ENCODE peak calls at places on chromosomes 11 and 22, in four cellular contexts. One of them, this sample, is unnamed.

GRCh38 chr11:20031155-20032001 is 128.9 kb downstream of the DBX1 start:
- DNase-seq in HepG2: peak
- DNase-seq in H1: no peak
- DNase-seq in SK-N-SH: no peak
- DNase-seq in this sample: no peak

GRCh38 chr11:22792497-22792896 is 37.1 kb downstream of the SVIP start:
- DNase-seq in HepG2: peak
- DNase-seq in H1: no peak
- DNase-seq in SK-N-SH: no peak
- DNase-seq in this sample: no peak

GRCh38 chr11:106585061-106585460 is 433.2 kb downstream of the GUCY1A2 start:
- DNase-seq in HepG2: peak
- DNase-seq in H1: no peak
- DNase-seq in SK-N-SH: peak
- DNase-seq in this sample: no peak

GRCh38 chr11:41996558-41996957 is 537.1 kb upstream of the LRRC4C start:
- DNase-seq in HepG2: no peak
- DNase-seq in H1: no peak
- DNase-seq in SK-N-SH: no peak
- DNase-seq in this sample: no peak

GRCh38 chr11:32905028-32905667 is 12.5 kb downstream of the QSER1 start:
- DNase-seq in HepG2: no peak
- DNase-seq in H1: no peak
- DNase-seq in SK-N-SH: no peak
- DNase-seq in this sample: no peak

GRCh38 chr22:45603631-45604030 is 68.0 kb upstream of the ATXN10 start:
- DNase-seq in HepG2: no peak
- DNase-seq in H1: no peak
- DNase-seq in SK-N-SH: no peak
- DNase-seq in this sample: no peak

GRCh38 chr11:128133501-128133900 is 453.9 kb downstream of the ETS1 start:
- DNase-seq in HepG2: no peak
- DNase-seq in H1: no peak
- DNase-seq in SK-N-SH: no peak
- DNase-seq in this sample: no peak

GRCh38 chr11:103602846-103603245 is 433.6 kb upstream of the DDI1 start:
- DNase-seq in HepG2: no peak
- DNase-seq in H1: no peak
- DNase-seq in SK-N-SH: no peak
- DNase-seq in this sample: no peak

GRCh38 chr11:33552756-33553155 is 147.9 kb downstream of the C11orf91 start:
- DNase-seq in HepG2: no peak
- DNase-seq in H1: no peak
- DNase-seq in SK-N-SH: no peak
- DNase-seq in this sample: no peak

GRCh38 chr22:17576475-17576874 is 13.2 kb downstream of the SLC25A18 start:
- DNase-seq in HepG2: no peak
- DNase-seq in H1: no peak
- DNase-seq in SK-N-SH: no peak
- DNase-seq in this sample: no peak

GRCh38 chr11:1111545-1112212 is 37.0 kb downstream of the MUC2 start:
- DNase-seq in HepG2: no peak
- DNase-seq in H1: no peak
- DNase-seq in SK-N-SH: no peak
- DNase-seq in this sample: no peak

GRCh38 chr11:95985174-95985808 is 61.4 kb upstream of the MTMR2 start:
- DNase-seq in HepG2: no peak
- DNase-seq in H1: no peak
- DNase-seq in SK-N-SH: no peak
- DNase-seq in this sample: no peak

GRCh38 chr11:110919241-110919893 is 207.1 kb upstream of the ARHGAP20 start:
- DNase-seq in HepG2: no peak
- DNase-seq in H1: no peak
- DNase-seq in SK-N-SH: no peak
- DNase-seq in this sample: no peak

GRCh38 chr11:76636826-76637460 is 33.6 kb downstream of the LRRC32 start:
- DNase-seq in HepG2: no peak
- DNase-seq in H1: no peak
- DNase-seq in SK-N-SH: no peak
- DNase-seq in this sample: no peak

GRCh38 chr11:118621071-118621815 is 13.8 kb downstream of the PHLDB1 start:
- DNase-seq in HepG2: peak
- DNase-seq in H1: peak
- DNase-seq in SK-N-SH: peak
- DNase-seq in this sample: peak

GRCh38 chr11:86395061-86395551 is 20.4 kb downstream of the CCDC81 start:
- DNase-seq in HepG2: no peak
- DNase-seq in H1: no peak
- DNase-seq in SK-N-SH: no peak
- DNase-seq in this sample: no peak

GRCh38 chr11:11279956-11280689 is 72.9 kb downstream of the CSNK2A3 start:
- DNase-seq in HepG2: peak
- DNase-seq in H1: no peak
- DNase-seq in SK-N-SH: no peak
- DNase-seq in this sample: no peak

GRCh38 chr11:63490551-63491239 is at the start of gene PLAAT5:
- DNase-seq in HepG2: no peak
- DNase-seq in H1: peak
- DNase-seq in SK-N-SH: peak
- DNase-seq in this sample: no peak

GRCh38 chr11:121535122-121535796 is 82.5 kb upstream of the SORL1-AS1 start:
- DNase-seq in HepG2: no peak
- DNase-seq in H1: no peak
- DNase-seq in SK-N-SH: no peak
- DNase-seq in this sample: no peak

GRCh38 chr11:6602096-6602940 is 1.1 kb downstream of the RRP8 start:
- DNase-seq in HepG2: no peak
- DNase-seq in H1: peak
- DNase-seq in SK-N-SH: peak
- DNase-seq in this sample: no peak

GRCh38 chr22:27777128-27777527 is 24.4 kb downstream of the MN1 start:
- DNase-seq in HepG2: no peak
- DNase-seq in H1: no peak
- DNase-seq in SK-N-SH: no peak
- DNase-seq in this sample: no peak

GRCh38 chr11:64208086-64208795 is 1.7 kb downstream of the FERMT3 start:
- DNase-seq in HepG2: no peak
- DNase-seq in H1: no peak
- DNase-seq in SK-N-SH: peak
- DNase-seq in this sample: no peak

GRCh38 chr11:3877252-3878035 is 22.0 kb downstream of the STIM1 start:
- DNase-seq in HepG2: peak
- DNase-seq in H1: no peak
- DNase-seq in SK-N-SH: no peak
- DNase-seq in this sample: no peak

GRCh38 chr11:7967097-7967496 is 1.9 kb upstream of the NLRP10 start:
- DNase-seq in HepG2: no peak
- DNase-seq in H1: no peak
- DNase-seq in SK-N-SH: no peak
- DNase-seq in this sample: no peak

GRCh38 chr11:27020736-27021135 is 19.9 kb upstream of the BBOX1 start:
- DNase-seq in HepG2: no peak
- DNase-seq in H1: no peak
- DNase-seq in SK-N-SH: no peak
- DNase-seq in this sample: no peak

GRCh38 chr11:13358871-13359270 is 81.3 kb downstream of the BMAL1 start:
- DNase-seq in HepG2: no peak
- DNase-seq in H1: no peak
- DNase-seq in SK-N-SH: no peak
- DNase-seq in this sample: no peak

GRCh38 chr11:126799974-126800373 is 200.6 kb downstream of the KIRREL3 start:
- DNase-seq in HepG2: no peak
- DNase-seq in H1: no peak
- DNase-seq in SK-N-SH: no peak
- DNase-seq in this sample: no peak

GRCh38 chr11:19398772-19399542 is 158.2 kb upstream of the E2F8 start:
- DNase-seq in HepG2: no peak
- DNase-seq in H1: no peak
- DNase-seq in SK-N-SH: no peak
- DNase-seq in this sample: no peak

DNA sequence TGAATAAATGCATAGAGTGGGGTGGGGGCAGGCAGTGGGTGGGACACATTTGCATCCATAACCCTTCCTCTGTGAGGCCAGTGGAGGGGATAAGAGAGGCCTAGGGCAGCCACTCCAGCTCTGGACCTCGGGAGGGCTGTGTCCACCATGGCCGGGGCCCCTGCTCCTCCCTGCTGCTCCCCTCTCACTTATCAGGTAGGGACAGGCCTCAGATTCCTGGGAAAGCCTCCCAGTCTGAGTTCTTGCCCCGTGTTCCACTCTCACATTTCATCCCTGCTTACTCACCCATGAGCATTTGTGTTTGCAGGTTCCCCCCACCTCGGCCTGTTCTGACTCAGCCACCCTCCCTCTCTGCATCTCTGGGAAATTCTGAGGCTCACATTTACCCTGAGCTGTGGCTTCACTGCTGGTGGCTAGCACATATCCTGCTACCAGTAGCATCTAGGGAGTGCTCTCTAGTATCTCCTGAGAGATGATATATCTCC is 128.7 kb upstream of the TOP3B start:
- DNase-seq in HepG2: no peak
- DNase-seq in H1: no peak
- DNase-seq in SK-N-SH: no peak
- DNase-seq in this sample: no peak
- TF ChIP-seq GABPA in HepG2: no peak
- TF ChIP-seq GABPA in H1: no peak
- TF ChIP-seq GABPA in SK-N-SH: no peak
- TF ChIP-seq GABPA in this sample: no peak

GRCh38 chr11:67160872-67161783 is 42.1 kb downstream of the KDM2A start:
- DNase-seq in HepG2: no peak
- DNase-seq in H1: no peak
- DNase-seq in SK-N-SH: no peak
- DNase-seq in this sample: no peak
- TF ChIP-seq GABPA in HepG2: no peak
- TF ChIP-seq GABPA in H1: no peak
- TF ChIP-seq GABPA in SK-N-SH: no peak
- TF ChIP-seq GABPA in this sample: no peak

DNA sequence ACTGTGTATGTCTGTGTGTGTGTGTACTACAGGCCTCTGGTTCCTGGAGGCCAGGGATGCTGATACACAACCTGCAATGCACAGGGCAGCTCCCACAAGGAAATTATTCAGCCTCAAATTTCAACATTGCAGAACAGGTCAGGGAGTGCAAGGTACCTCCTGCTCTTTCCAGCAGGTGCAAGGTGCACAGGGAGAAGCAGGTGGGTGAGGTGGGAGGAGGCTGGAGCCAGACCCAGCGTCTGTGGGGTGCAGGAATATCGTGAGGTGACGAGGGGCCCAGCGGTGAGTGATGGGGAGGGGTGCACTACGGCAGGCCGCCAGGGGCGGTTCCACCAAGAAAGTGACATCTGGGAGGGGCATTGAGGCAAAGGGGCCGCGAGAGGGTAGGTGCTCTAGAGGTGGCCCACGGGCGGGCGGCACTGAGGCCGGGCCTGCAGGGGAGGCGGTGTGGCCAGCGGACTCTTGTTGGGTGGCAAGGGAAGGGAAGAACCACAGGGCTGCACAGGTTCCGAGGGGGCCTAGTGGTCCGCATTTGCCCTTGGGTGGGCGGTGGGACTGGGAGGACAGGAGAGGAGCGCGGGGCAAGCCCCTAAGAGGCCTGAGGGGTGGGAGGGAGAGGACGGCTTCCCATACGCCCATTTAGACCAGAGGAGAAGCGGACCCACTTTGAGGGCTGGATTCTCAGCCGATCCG is 21.6 kb downstream of the DGCR6L start:
- DNase-seq in HepG2: no peak
- DNase-seq in H1: no peak
- DNase-seq in SK-N-SH: no peak
- DNase-seq in this sample: no peak
- TF ChIP-seq GABPA in HepG2: no peak
- TF ChIP-seq GABPA in H1: no peak
- TF ChIP-seq GABPA in SK-N-SH: no peak
- TF ChIP-seq GABPA in this sample: no peak

DNA sequence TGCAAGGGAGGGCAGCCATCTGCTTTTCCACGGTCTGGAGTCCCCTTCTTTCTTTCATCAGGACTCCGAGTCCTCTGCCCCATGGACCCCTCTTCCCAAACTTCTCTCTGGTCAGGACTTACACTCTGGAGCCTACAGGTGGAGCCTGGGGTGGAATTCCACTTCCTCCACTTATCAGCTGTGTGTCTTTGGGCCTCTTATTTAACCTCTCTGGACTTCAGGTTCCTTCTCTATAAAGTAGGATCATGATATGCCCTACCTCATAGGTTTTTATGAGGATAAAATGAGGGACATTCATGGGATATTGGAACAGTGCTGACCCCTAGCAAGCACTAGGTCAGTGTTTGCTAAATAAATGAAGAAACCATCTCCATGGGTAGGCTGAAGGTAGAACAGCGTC is 1.7 kb downstream of the LINC01488 start:
- DNase-seq in HepG2: no peak
- DNase-seq in H1: no peak
- DNase-seq in SK-N-SH: no peak
- DNase-seq in this sample: no peak
- TF ChIP-seq GABPA in HepG2: no peak
- TF ChIP-seq GABPA in H1: no peak
- TF ChIP-seq GABPA in SK-N-SH: no peak
- TF ChIP-seq GABPA in this sample: no peak

GRCh38 chr11:62108017-62108750 is 15.6 kb upstream of the INCENP start:
- DNase-seq in HepG2: peak
- DNase-seq in H1: no peak
- DNase-seq in SK-N-SH: peak
- DNase-seq in this sample: peak
- TF ChIP-seq GABPA in HepG2: no peak
- TF ChIP-seq GABPA in H1: no peak
- TF ChIP-seq GABPA in SK-N-SH: no peak
- TF ChIP-seq GABPA in this sample: no peak

DNA sequence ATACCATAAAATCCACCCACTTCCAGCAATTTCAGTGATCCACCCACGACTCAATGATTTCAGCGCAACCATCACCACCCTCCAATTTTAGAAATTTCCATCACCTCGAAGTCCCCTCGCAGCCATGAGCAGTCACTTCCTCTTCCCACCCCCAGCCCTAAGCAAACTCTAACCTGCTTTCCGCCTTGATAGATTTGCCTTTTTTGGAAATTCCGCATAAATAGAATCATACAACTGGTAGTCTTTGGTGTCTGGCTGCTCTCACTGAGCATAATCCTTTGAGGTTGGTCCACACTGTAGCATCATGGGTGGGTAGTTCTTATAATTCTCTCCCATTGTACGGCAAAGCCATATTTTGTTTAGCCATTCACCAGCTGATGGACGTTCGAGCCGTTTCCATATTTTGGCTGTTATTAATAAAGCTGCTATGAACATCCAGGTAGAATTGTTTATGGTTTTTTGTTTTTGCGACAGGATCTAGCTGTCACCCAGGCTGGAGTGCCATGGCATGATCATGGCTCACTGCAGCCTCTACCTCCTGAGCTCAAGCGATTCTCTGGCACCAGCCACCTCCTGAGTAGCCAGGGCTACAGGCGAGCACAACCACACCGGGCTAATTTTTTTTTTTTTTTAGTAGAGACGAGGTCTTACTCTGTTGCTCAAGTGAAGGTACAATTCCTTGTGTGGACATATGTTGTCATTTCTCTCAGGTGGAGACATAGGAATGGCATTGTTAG is 16.0 kb downstream of the PIM3 start:
- DNase-seq in HepG2: no peak
- DNase-seq in H1: no peak
- DNase-seq in SK-N-SH: peak
- DNase-seq in this sample: no peak
- TF ChIP-seq GABPA in HepG2: no peak
- TF ChIP-seq GABPA in H1: no peak
- TF ChIP-seq GABPA in SK-N-SH: no peak
- TF ChIP-seq GABPA in this sample: no peak

GRCh38 chr11:2758751-2759150 is 59.0 kb upstream of the KCNQ1OT1 start:
- DNase-seq in HepG2: no peak
- DNase-seq in H1: peak
- DNase-seq in SK-N-SH: no peak
- DNase-seq in this sample: no peak
- TF ChIP-seq GABPA in HepG2: no peak
- TF ChIP-seq GABPA in H1: no peak
- TF ChIP-seq GABPA in SK-N-SH: no peak
- TF ChIP-seq GABPA in this sample: no peak